ENCODE peak calls at places on chromosome 12, in five cellular contexts. One of them, this sample, is unnamed.

GRCh38 chr12:53096089-53096741 is 1.3 kb upstream of the IGFBP6 start:
- DNase-seq in fibroblast of lung: peak; percentile 83
- DNase-seq in tibial nerve: peak; percentile 88
- DNase-seq in PC-3: peak; percentile 19
- DNase-seq in K562: no peak
- DNase-seq in this sample: no peak

GRCh38 chr12:44774815-44775411 is 101.2 kb downstream of the NELL2 start:
- DNase-seq in K562: peak; percentile 53
- DNase-seq in PC-3: peak; percentile 54
- DNase-seq in fibroblast of lung: no peak
- DNase-seq in tibial nerve: peak; percentile 13
- DNase-seq in this sample: peak; percentile 41

GRCh38 chr12:28025821-28026505 is 53.4 kb upstream of the PTHLH start:
- DNase-seq in K562: no peak
- DNase-seq in fibroblast of lung: peak; percentile 28
- DNase-seq in tibial nerve: no peak
- DNase-seq in PC-3: no peak
- DNase-seq in this sample: no peak

GRCh38 chr12:116806845-116807440 is 68.8 kb downstream of the RNFT2 start:
- DNase-seq in tibial nerve: no peak
- DNase-seq in fibroblast of lung: no peak
- DNase-seq in PC-3: no peak
- DNase-seq in K562: no peak
- DNase-seq in this sample: no peak

GRCh38 chr12:15858348-15858747 is 23.8 kb upstream of the STRAP start:
- DNase-seq in PC-3: no peak
- DNase-seq in K562: no peak
- DNase-seq in tibial nerve: no peak
- DNase-seq in fibroblast of lung: no peak
- DNase-seq in this sample: peak; percentile 19

GRCh38 chr12:121095544-121096198 is 37.0 kb upstream of the P2RX7 start:
- DNase-seq in tibial nerve: peak; percentile 46
- DNase-seq in PC-3: peak; percentile 69
- DNase-seq in K562: peak; percentile 89
- DNase-seq in fibroblast of lung: peak; percentile 25
- DNase-seq in this sample: peak; percentile 65

GRCh38 chr12:104724992-104725585 is 233.0 kb downstream of the SLC41A2 start:
- DNase-seq in tibial nerve: no peak
- DNase-seq in fibroblast of lung: no peak
- DNase-seq in K562: no peak
- DNase-seq in PC-3: no peak
- DNase-seq in this sample: no peak

GRCh38 chr12:52789637-52790426 is 6.1 kb downstream of the KRT3 start:
- DNase-seq in tibial nerve: no peak
- DNase-seq in fibroblast of lung: peak; percentile 11
- DNase-seq in K562: peak; percentile 88
- DNase-seq in PC-3: no peak
- DNase-seq in this sample: no peak

GRCh38 chr12:96239711-96240234 is 45.6 kb downstream of the ELK3 start:
- DNase-seq in K562: no peak
- DNase-seq in tibial nerve: no peak
- DNase-seq in PC-3: no peak
- DNase-seq in fibroblast of lung: no peak
- DNase-seq in this sample: no peak

GRCh38 chr12:69756088-69756731 is 17.6 kb downstream of the RAB3IP start:
- DNase-seq in fibroblast of lung: no peak
- DNase-seq in PC-3: no peak
- DNase-seq in tibial nerve: no peak
- DNase-seq in K562: no peak
- DNase-seq in this sample: no peak

GRCh38 chr12:130480887-130481286 is 143.2 kb downstream of the PIWIL1 start:
- DNase-seq in PC-3: no peak
- DNase-seq in K562: no peak
- DNase-seq in tibial nerve: no peak
- DNase-seq in fibroblast of lung: no peak
- DNase-seq in this sample: peak; percentile 42

GRCh38 chr12:90124289-90124688 is 415.7 kb upstream of the ATP2B1 start:
- DNase-seq in tibial nerve: no peak
- DNase-seq in fibroblast of lung: no peak
- DNase-seq in PC-3: peak; percentile 67
- DNase-seq in K562: no peak
- DNase-seq in this sample: no peak

GRCh38 chr12:24770851-24771250 is 178.1 kb downstream of the BCAT1 start:
- DNase-seq in K562: no peak
- DNase-seq in fibroblast of lung: no peak
- DNase-seq in PC-3: no peak
- DNase-seq in tibial nerve: no peak
- DNase-seq in this sample: no peak

GRCh38 chr12:127558363-127558762 is 708.6 kb upstream of the TMEM132C start:
- DNase-seq in K562: no peak
- DNase-seq in tibial nerve: no peak
- DNase-seq in PC-3: no peak
- DNase-seq in fibroblast of lung: no peak
- DNase-seq in this sample: no peak

GRCh38 chr12:81284137-81284536 is 206.3 kb downstream of the ACSS3 start:
- DNase-seq in tibial nerve: no peak
- DNase-seq in K562: no peak
- DNase-seq in PC-3: peak; percentile 8
- DNase-seq in fibroblast of lung: peak; percentile 27
- DNase-seq in this sample: no peak

GRCh38 chr12:129084875-129085826 is 231.9 kb downstream of the GLT1D1 start:
- DNase-seq in tibial nerve: no peak
- DNase-seq in K562: no peak
- DNase-seq in fibroblast of lung: no peak
- DNase-seq in PC-3: no peak
- DNase-seq in this sample: no peak

GRCh38 chr12:107634530-107634929 is 51.1 kb upstream of the PWP1 start:
- DNase-seq in tibial nerve: no peak
- DNase-seq in fibroblast of lung: peak; percentile 13
- DNase-seq in K562: no peak
- DNase-seq in PC-3: peak; percentile 25
- DNase-seq in this sample: no peak

GRCh38 chr12:57816001-57816854 is 2.3 kb downstream of the AVIL start:
- DNase-seq in tibial nerve: no peak
- DNase-seq in fibroblast of lung: no peak
- DNase-seq in PC-3: no peak
- DNase-seq in K562: no peak
- DNase-seq in this sample: no peak

GRCh38 chr12:104456417-104456949 is at the start of gene CHST11:
- DNase-seq in PC-3: peak; percentile 85
- DNase-seq in K562: peak; percentile 94
- DNase-seq in fibroblast of lung: peak; percentile 88
- DNase-seq in tibial nerve: peak; percentile 63
- DNase-seq in this sample: peak; percentile 61

GRCh38 chr12:103965590-103966407 is at the start of gene TDG:
- DNase-seq in K562: peak; percentile 92
- DNase-seq in PC-3: peak; percentile 99
- DNase-seq in tibial nerve: peak; percentile 98
- DNase-seq in fibroblast of lung: peak; percentile 99
- DNase-seq in this sample: peak; percentile 99

GRCh38 chr12:15581006-15581405 is 208.2 kb downstream of the EPS8 start:
- DNase-seq in tibial nerve: no peak
- DNase-seq in K562: no peak
- DNase-seq in PC-3: no peak
- DNase-seq in fibroblast of lung: no peak
- DNase-seq in this sample: no peak

GRCh38 chr12:93549174-93549573 is 23.3 kb upstream of the SOCS2 start:
- DNase-seq in fibroblast of lung: no peak
- DNase-seq in PC-3: no peak
- DNase-seq in tibial nerve: no peak
- DNase-seq in K562: no peak
- DNase-seq in this sample: no peak

GRCh38 chr12:93552427-93552826 is 20.0 kb upstream of the SOCS2 start:
- DNase-seq in K562: no peak
- DNase-seq in tibial nerve: no peak
- DNase-seq in PC-3: no peak
- DNase-seq in fibroblast of lung: no peak
- DNase-seq in this sample: no peak

GRCh38 chr12:93547778-93548177 is 24.7 kb upstream of the SOCS2 start:
- DNase-seq in tibial nerve: no peak
- DNase-seq in PC-3: no peak
- DNase-seq in K562: no peak
- DNase-seq in fibroblast of lung: no peak
- DNase-seq in this sample: no peak

DNA sequence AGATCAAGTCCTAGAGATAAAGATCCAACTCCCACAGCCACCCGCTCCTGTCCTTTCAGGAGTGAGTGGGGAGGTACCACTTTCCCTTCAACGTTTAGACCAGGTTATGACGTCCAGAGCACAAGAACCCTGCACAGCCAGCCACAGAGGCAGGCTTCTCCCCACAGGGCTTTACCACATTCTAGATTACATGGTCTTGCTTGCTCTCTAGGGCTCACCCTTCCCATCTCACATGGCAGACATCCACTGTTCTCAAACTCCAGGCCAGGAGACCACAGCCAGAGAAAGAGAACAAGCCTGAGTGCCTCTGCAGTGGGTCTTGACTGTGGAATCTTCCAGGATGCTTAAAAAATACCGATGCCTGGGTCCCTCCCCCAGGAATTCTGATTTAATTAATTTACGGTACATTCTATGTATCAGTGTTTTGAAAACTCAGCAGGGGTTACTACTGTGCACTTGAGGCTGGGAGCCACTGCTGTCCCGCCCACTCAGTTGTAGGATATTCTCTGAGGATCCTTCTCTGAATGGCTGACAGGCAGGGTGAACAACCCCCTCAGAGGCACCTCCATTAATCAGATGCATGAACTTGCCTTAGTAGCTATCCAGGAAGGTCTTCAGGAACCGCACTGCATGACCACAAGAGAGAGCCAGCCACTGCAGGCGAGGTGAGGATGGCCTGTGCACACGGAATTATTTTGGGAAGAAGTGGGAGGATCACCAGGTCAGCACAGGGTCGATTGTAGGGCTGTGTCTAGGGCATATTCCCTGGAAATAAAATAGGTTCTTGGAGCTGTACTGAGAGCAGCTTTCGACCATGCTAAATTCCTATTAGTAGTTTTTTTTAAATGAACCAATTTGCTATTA is 21.5 kb upstream of the SOCS2 start:
- DNase-seq in tibial nerve: no peak
- DNase-seq in fibroblast of lung: peak; percentile 11
- DNase-seq in PC-3: no peak
- DNase-seq in K562: no peak
- DNase-seq in this sample: no peak
- TF ChIP-seq CTCF in tibial nerve: no peak
- TF ChIP-seq CTCF in fibroblast of lung: no peak
- TF ChIP-seq CTCF in PC-3: no peak
- TF ChIP-seq CTCF in K562: no peak
- TF ChIP-seq CTCF in this sample: no peak

DNA sequence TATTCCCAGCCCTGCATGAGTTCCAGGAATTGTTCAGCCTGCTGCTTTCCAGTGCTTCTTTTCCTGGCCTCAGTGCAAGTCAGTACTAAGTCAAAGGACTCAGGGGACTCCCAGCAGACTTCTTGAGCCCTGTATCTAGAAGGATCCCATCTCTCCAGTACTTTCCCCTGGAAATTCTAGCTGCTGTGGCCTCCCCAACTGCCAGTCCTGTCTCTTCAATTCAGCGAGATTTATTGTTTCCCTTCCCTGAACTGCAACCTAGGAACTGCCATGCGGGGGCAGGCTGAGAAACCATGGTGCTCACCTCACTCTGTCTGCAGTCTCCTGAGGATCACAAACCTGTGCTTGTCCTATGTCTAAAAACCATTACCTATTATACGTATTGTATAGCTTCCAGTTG is 31.8 kb downstream of the ZNF605 start:
- DNase-seq in K562: no peak
- DNase-seq in tibial nerve: no peak
- DNase-seq in PC-3: no peak
- DNase-seq in fibroblast of lung: no peak
- DNase-seq in this sample: no peak
- H3K9me3 ChIP-seq in K562: peaks cover 19% of the 10 kb centered on the region
- H3K9me3 ChIP-seq in tibial nerve: peaks cover 24% of the 10 kb centered on the region
- H3K9me3 ChIP-seq in PC-3: peaks cover 80% of the 10 kb centered on the region
- H3K9me3 ChIP-seq in fibroblast of lung: peaks cover 8% of the 10 kb centered on the region
- H3K9me3 ChIP-seq in this sample: peaks cover 62% of the 10 kb centered on the region

GRCh38 chr12:47561746-47562145 is 144.1 kb downstream of the RPAP3 start:
- DNase-seq in fibroblast of lung: peak; percentile 40
- DNase-seq in K562: no peak
- DNase-seq in tibial nerve: no peak
- DNase-seq in PC-3: peak; percentile 52
- DNase-seq in this sample: no peak
- TF ChIP-seq CTCF in fibroblast of lung: no peak
- TF ChIP-seq CTCF in K562: no peak
- TF ChIP-seq CTCF in tibial nerve: no peak
- TF ChIP-seq CTCF in PC-3: no peak
- TF ChIP-seq CTCF in this sample: no peak

GRCh38 chr12:126509587-126509986 is 1444.4 kb downstream of the AACS start:
- DNase-seq in PC-3: no peak
- DNase-seq in tibial nerve: no peak
- DNase-seq in K562: no peak
- DNase-seq in fibroblast of lung: no peak
- DNase-seq in this sample: no peak

GRCh38 chr12:126506426-126507182 is 1441.4 kb downstream of the AACS start:
- DNase-seq in PC-3: no peak
- DNase-seq in fibroblast of lung: peak; percentile 43
- DNase-seq in tibial nerve: no peak
- DNase-seq in K562: no peak
- DNase-seq in this sample: no peak

GRCh38 chr12:126512916-126513913 is 1448.0 kb downstream of the AACS start:
- DNase-seq in PC-3: no peak
- DNase-seq in fibroblast of lung: no peak
- DNase-seq in K562: no peak
- DNase-seq in tibial nerve: no peak
- DNase-seq in this sample: no peak

GRCh38 chr12:126507231-126507630 is 1442.0 kb downstream of the AACS start:
- DNase-seq in tibial nerve: no peak
- DNase-seq in K562: no peak
- DNase-seq in fibroblast of lung: no peak
- DNase-seq in PC-3: no peak
- DNase-seq in this sample: no peak

DNA sequence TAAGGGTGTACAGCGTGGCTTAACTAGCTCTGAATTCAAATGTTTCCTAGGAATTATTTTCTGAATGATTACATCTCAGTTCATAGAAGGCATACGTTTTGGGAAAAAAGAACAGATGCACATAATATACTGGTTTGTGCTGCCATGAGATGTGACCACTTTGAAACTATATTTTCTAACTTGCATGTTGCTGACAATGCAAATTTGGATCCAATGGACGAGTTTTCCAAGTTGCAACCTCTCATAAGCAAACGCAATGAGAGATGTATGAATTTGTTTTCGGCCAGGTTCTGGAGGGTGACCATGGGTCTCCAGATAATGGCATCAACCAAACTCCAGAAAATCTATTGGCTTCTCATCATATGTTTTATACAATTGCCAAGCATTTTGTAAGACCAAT is 1445.4 kb downstream of the AACS start:
- DNase-seq in tibial nerve: no peak
- DNase-seq in PC-3: no peak
- DNase-seq in K562: no peak
- DNase-seq in fibroblast of lung: no peak
- DNase-seq in this sample: no peak
- H3K9me3 ChIP-seq in tibial nerve: no peaks in the 10 kb centered on the region
- H3K9me3 ChIP-seq in PC-3: no peaks in the 10 kb centered on the region
- H3K9me3 ChIP-seq in K562: no peaks in the 10 kb centered on the region
- H3K9me3 ChIP-seq in fibroblast of lung: no peaks in the 10 kb centered on the region
- H3K9me3 ChIP-seq in this sample: no peaks in the 10 kb centered on the region